ENCODE peak calls at places on chromosomes 4 and X, in six cellular contexts. One of them, this sample, is unnamed.

GRCh38 chr4:7298601-7299000 is 106.3 kb downstream of the SORCS2 start:
- DNase-seq in tibial artery: no peak
- DNase-seq in CD4-positive, CD25-positive, alpha-beta regulatory T cell: no peak
- DNase-seq in testis: no peak
- DNase-seq in left lung: peak; percentile 45
- DNase-seq in ovary: no peak
- DNase-seq in this sample: no peak

GRCh38 chr4:40763228-40763716 is 13.5 kb downstream of the NSUN7 start:
- DNase-seq in tibial artery: no peak
- DNase-seq in CD4-positive, CD25-positive, alpha-beta regulatory T cell: no peak
- DNase-seq in testis: no peak
- DNase-seq in left lung: no peak
- DNase-seq in ovary: no peak
- DNase-seq in this sample: no peak

GRCh38 chr4:76486588-76487276 is 51.7 kb downstream of the SHROOM3 start:
- DNase-seq in tibial artery: no peak
- DNase-seq in CD4-positive, CD25-positive, alpha-beta regulatory T cell: no peak
- DNase-seq in testis: no peak
- DNase-seq in left lung: no peak
- DNase-seq in ovary: no peak
- DNase-seq in this sample: no peak

GRCh38 chr4:124279741-124280140 is 432.8 kb downstream of the ANKRD50 start:
- DNase-seq in tibial artery: no peak
- DNase-seq in CD4-positive, CD25-positive, alpha-beta regulatory T cell: no peak
- DNase-seq in testis: no peak
- DNase-seq in left lung: no peak
- DNase-seq in ovary: no peak
- DNase-seq in this sample: no peak

GRCh38 chr4:33073811-33074210 is 2353.6 kb downstream of the PCDH7 start:
- DNase-seq in tibial artery: no peak
- DNase-seq in CD4-positive, CD25-positive, alpha-beta regulatory T cell: no peak
- DNase-seq in testis: no peak
- DNase-seq in left lung: no peak
- DNase-seq in ovary: no peak
- DNase-seq in this sample: no peak

GRCh38 chr4:107299646-107300045 is 263.5 kb upstream of the DKK2 start:
- DNase-seq in tibial artery: no peak
- DNase-seq in CD4-positive, CD25-positive, alpha-beta regulatory T cell: no peak
- DNase-seq in testis: no peak
- DNase-seq in left lung: no peak
- DNase-seq in ovary: no peak
- DNase-seq in this sample: no peak

GRCh38 chr4:73661646-73662119 is 41.4 kb upstream of the RASSF6 start:
- DNase-seq in tibial artery: no peak
- DNase-seq in CD4-positive, CD25-positive, alpha-beta regulatory T cell: no peak
- DNase-seq in testis: no peak
- DNase-seq in left lung: no peak
- DNase-seq in ovary: no peak
- DNase-seq in this sample: no peak

GRCh38 chrX:39149761-39150160 is 348.5 kb downstream of the MID1IP1 start:
- DNase-seq in tibial artery: peak; percentile 82
- DNase-seq in CD4-positive, CD25-positive, alpha-beta regulatory T cell: peak; percentile 32
- DNase-seq in testis: peak; percentile 89
- DNase-seq in left lung: peak; percentile 89
- DNase-seq in ovary: peak; percentile 77
- DNase-seq in this sample: peak; percentile 92

GRCh38 chr4:168908093-168908492 is 102.0 kb downstream of the CBR4 start:
- DNase-seq in tibial artery: no peak
- DNase-seq in CD4-positive, CD25-positive, alpha-beta regulatory T cell: no peak
- DNase-seq in testis: no peak
- DNase-seq in left lung: no peak
- DNase-seq in ovary: no peak
- DNase-seq in this sample: no peak

GRCh38 chr4:70515342-70516245 is 2.8 kb upstream of the AMTN start:
- DNase-seq in tibial artery: no peak
- DNase-seq in CD4-positive, CD25-positive, alpha-beta regulatory T cell: no peak
- DNase-seq in testis: no peak
- DNase-seq in left lung: no peak
- DNase-seq in ovary: no peak
- DNase-seq in this sample: no peak

GRCh38 chr4:76087007-76087769 is 12.7 kb downstream of the ART3 start:
- DNase-seq in tibial artery: no peak
- DNase-seq in CD4-positive, CD25-positive, alpha-beta regulatory T cell: no peak
- DNase-seq in testis: peak; percentile 66
- DNase-seq in left lung: no peak
- DNase-seq in ovary: no peak
- DNase-seq in this sample: no peak

GRCh38 chr4:153082322-153083301 is 121.6 kb upstream of the TRIM2 start:
- DNase-seq in tibial artery: no peak
- DNase-seq in CD4-positive, CD25-positive, alpha-beta regulatory T cell: no peak
- DNase-seq in testis: no peak
- DNase-seq in left lung: no peak
- DNase-seq in ovary: no peak
- DNase-seq in this sample: no peak

GRCh38 chrX:65677954-65678469 is 10.6 kb downstream of the MSN start:
- DNase-seq in tibial artery: peak; percentile 79
- DNase-seq in CD4-positive, CD25-positive, alpha-beta regulatory T cell: no peak
- DNase-seq in testis: peak; percentile 23
- DNase-seq in left lung: no peak
- DNase-seq in ovary: peak; percentile 69
- DNase-seq in this sample: no peak

GRCh38 chrX:65673857-65674350 is 6.5 kb downstream of the MSN start:
- DNase-seq in tibial artery: no peak
- DNase-seq in CD4-positive, CD25-positive, alpha-beta regulatory T cell: no peak
- DNase-seq in testis: no peak
- DNase-seq in left lung: no peak
- DNase-seq in ovary: no peak
- DNase-seq in this sample: no peak

GRCh38 chrX:65674351-65674893 is 7.0 kb downstream of the MSN start:
- DNase-seq in tibial artery: no peak
- DNase-seq in CD4-positive, CD25-positive, alpha-beta regulatory T cell: peak; percentile 39
- DNase-seq in testis: no peak
- DNase-seq in left lung: no peak
- DNase-seq in ovary: no peak
- DNase-seq in this sample: no peak

GRCh38 chrX:65681810-65682209 is 14.4 kb downstream of the MSN start:
- DNase-seq in tibial artery: no peak
- DNase-seq in CD4-positive, CD25-positive, alpha-beta regulatory T cell: no peak
- DNase-seq in testis: no peak
- DNase-seq in left lung: no peak
- DNase-seq in ovary: no peak
- DNase-seq in this sample: no peak

DNA sequence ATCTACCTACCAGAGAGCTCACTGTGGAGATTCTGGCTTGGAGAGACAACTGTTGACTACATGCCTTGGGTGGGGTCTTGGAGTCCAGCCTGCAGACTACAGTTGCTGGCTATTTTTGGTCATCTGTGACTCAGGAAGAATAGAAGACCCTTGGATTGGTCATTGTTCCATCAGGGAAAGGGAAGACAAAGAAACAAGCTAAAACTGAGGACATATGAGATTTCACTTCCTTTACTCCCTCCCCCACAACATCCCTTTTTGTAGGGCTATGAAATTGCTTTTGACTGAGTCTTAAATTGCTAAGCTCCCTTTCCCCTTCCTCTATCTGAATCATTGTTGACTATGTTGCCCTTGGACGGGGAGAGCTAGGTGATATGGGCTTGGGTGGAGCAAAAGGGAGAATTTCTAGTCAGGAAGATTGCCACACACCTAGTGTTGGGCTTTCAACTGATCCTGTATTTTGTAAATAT is 11.7 kb downstream of the MSN start:
- DNase-seq in tibial artery: no peak
- DNase-seq in CD4-positive, CD25-positive, alpha-beta regulatory T cell: no peak
- DNase-seq in testis: no peak
- DNase-seq in left lung: no peak
- DNase-seq in ovary: no peak
- DNase-seq in this sample: no peak
- H3K4me1 ChIP-seq in tibial artery: peaks cover 24% of the 10 kb centered on the region
- H3K4me1 ChIP-seq in CD4-positive, CD25-positive, alpha-beta regulatory T cell: peaks cover 85% of the 10 kb centered on the region
- H3K4me1 ChIP-seq in testis: peaks cover 3% of the 10 kb centered on the region
- H3K4me1 ChIP-seq in left lung: peaks cover 28% of the 10 kb centered on the region
- H3K4me1 ChIP-seq in ovary: peaks cover 2% of the 10 kb centered on the region
- H3K4me1 ChIP-seq in this sample: no peaks in the 10 kb centered on the region

DNA sequence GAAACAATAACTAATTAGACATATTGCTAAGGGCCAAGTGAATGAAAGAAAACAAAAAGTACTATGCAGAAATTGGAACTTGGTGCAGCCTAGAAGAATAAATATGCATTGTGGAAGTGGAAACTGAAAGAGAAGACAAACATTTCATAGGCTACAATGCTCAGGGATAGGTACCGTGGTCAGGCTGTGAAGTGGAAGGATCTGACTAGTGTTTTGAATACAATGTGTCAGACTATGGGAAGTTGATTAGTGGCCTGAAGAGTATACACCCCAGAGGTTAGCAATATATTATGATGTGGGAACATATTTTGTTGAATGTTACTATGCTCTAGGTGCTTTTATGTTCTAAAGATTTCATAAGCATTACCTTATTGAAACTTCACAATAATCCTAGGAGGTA is 36.8 kb downstream of the GPRIN3 start:
- DNase-seq in tibial artery: no peak
- DNase-seq in CD4-positive, CD25-positive, alpha-beta regulatory T cell: no peak
- DNase-seq in testis: no peak
- DNase-seq in left lung: no peak
- DNase-seq in ovary: no peak
- DNase-seq in this sample: no peak
- H3K27ac ChIP-seq in tibial artery: no peak overlapping the region
- H3K27ac ChIP-seq in CD4-positive, CD25-positive, alpha-beta regulatory T cell: peak overlapping the region; percentile 26
- H3K27ac ChIP-seq in testis: no peak overlapping the region
- H3K27ac ChIP-seq in left lung: no peak overlapping the region
- H3K27ac ChIP-seq in ovary: no peak overlapping the region
- H3K27ac ChIP-seq in this sample: no peak overlapping the region

DNA sequence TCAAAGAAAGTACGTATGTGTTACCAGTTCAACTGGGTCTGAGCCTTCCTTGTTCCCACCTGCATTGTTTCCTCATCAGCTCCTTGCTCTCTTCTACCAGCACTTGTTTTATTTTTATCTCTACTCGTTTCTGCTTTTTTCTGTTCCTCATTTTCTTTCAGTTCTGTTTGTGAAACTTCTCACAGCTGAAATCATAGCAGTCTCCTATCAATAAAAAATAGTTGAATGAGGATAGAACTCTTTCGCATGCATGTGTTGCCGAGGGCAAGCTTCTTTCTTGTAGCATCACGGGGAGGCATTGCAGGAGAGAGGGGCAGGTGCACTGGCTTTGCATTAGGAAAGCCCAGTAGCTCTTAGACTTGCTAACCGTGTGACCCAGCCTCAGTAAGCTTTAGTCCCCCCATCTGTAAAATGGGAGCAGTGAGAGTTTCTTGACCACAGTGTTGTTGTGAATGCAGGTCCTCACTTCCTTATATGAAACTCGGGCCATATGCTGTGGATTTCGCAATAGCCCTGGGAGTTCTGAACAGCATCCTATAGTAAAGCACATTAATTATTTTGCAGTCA is 24.7 kb downstream of the OFD1 start:
- DNase-seq in tibial artery: no peak
- DNase-seq in CD4-positive, CD25-positive, alpha-beta regulatory T cell: no peak
- DNase-seq in testis: no peak
- DNase-seq in left lung: no peak
- DNase-seq in ovary: no peak
- DNase-seq in this sample: no peak
- H3K36me3 ChIP-seq in tibial artery: peaks cover 68% of the 10 kb centered on the region
- H3K36me3 ChIP-seq in CD4-positive, CD25-positive, alpha-beta regulatory T cell: peaks cover 74% of the 10 kb centered on the region
- H3K36me3 ChIP-seq in testis: no peaks in the 10 kb centered on the region
- H3K36me3 ChIP-seq in left lung: no peaks in the 10 kb centered on the region
- H3K36me3 ChIP-seq in ovary: no peaks in the 10 kb centered on the region
- H3K36me3 ChIP-seq in this sample: no peaks in the 10 kb centered on the region

DNA sequence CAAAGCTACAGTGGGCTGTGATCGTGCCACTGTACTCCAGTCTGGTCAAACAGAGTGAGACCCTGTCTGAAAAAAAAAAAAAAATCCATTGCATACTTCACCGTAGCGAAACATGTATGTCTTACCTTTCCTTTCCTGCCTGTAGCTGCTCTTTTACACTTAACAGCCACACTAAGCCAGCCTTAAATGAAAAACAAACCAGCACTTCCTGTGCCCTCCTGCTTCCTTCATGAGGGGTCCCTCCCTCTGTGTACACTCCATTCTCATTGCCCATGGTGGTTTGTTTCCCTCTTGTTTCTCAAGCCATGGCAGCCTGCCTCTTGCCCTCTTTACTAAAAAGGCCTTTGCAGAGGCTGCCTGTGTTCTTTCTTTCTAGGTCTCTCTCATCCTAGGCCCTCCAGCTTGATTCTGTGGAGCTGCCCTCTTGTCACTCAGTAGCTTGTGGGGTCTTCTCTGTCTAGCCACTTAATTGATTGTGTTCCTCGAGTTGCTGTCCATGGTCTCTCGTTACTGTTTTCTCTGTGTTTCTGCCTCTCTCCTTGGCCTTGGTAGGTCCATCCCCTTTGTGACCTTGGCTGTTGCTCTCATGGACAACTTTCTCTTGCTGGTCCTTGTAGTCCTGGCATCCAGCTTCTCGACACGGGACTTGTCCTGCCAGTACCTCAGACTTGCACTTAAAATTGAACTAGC is 52.1 kb upstream of the MSANTD1 start:
- DNase-seq in tibial artery: no peak
- DNase-seq in CD4-positive, CD25-positive, alpha-beta regulatory T cell: peak; percentile 49
- DNase-seq in testis: no peak
- DNase-seq in left lung: no peak
- DNase-seq in ovary: no peak
- DNase-seq in this sample: no peak
- H3K4me1 ChIP-seq in tibial artery: no peaks in the 10 kb centered on the region
- H3K4me1 ChIP-seq in CD4-positive, CD25-positive, alpha-beta regulatory T cell: peaks cover 76% of the 10 kb centered on the region
- H3K4me1 ChIP-seq in testis: no peaks in the 10 kb centered on the region
- H3K4me1 ChIP-seq in left lung: peaks cover 12% of the 10 kb centered on the region
- H3K4me1 ChIP-seq in ovary: peaks cover 3% of the 10 kb centered on the region
- H3K4me1 ChIP-seq in this sample: no peaks in the 10 kb centered on the region